ENCODE peak calls at places on chromosomes 4 and X, in four cellular contexts. X, Q, Z and F are unnamed samples.

GRCh38 chrX:18032486-18033221 is 171.6 kb upstream of the RAI2 start:
- DNase-seq in X (no peak), Q (no peak), Z (no peak), F (no peak)

GRCh38 chrX:16665089-16665488 is 15.1 kb downstream of the S100G start:
- DNase-seq in X (no peak), Q (no peak), Z (no peak), F (peak)

GRCh38 chr4:8276358-8277240 is 7.0 kb downstream of the HTRA3 start:
- DNase-seq in X (peak), Q (peak), Z (peak), F (peak)

GRCh38 chr4:40530961-40531635 is 98.6 kb downstream of the RBM47 start:
- DNase-seq in X (no peak), Q (no peak), Z (no peak), F (no peak)

GRCh38 chr4:155566241-155566823 is 100.3 kb upstream of the GUCY1A1 start:
- DNase-seq in X (no peak), Q (no peak), Z (no peak), F (peak)

GRCh38 chr4:128358231-128358902 is 70.8 kb upstream of the PGRMC2 start:
- DNase-seq in X (peak), Q (no peak), Z (no peak), F (peak)

GRCh38 chrX:43961699-43962098 is 11.5 kb downstream of the NDP start:
- DNase-seq in X (no peak), Q (no peak), Z (no peak), F (no peak)

GRCh38 chr4:71520850-71521249 is 182.0 kb downstream of the SLC4A4 start:
- DNase-seq in X (no peak), Q (no peak), Z (no peak), F (no peak)

GRCh38 chr4:75639124-75639695 is 8.9 kb upstream of the CDKL2 start:
- DNase-seq in X (no peak), Q (no peak), Z (no peak), F (peak)

GRCh38 chrX:132618810-132619209 is 130.0 kb upstream of the MBNL3 start:
- DNase-seq in X (no peak), Q (no peak), Z (no peak), F (no peak)

GRCh38 chr4:92791876-92792490 is 488.2 kb downstream of the GRID2 start:
- DNase-seq in X (no peak), Q (no peak), Z (no peak), F (no peak)

GRCh38 chr4:3196670-3197359 is 52.1 kb upstream of the MSANTD1 start:
- DNase-seq in X (no peak), Q (no peak), Z (no peak), F (no peak)

GRCh38 chr4:3192827-3193226 is 56.1 kb upstream of the MSANTD1 start:
- DNase-seq in X (no peak), Q (no peak), Z (no peak), F (no peak)

GRCh38 chr4:3192188-3192587 is 56.8 kb upstream of the MSANTD1 start:
- DNase-seq in X (no peak), Q (no peak), Z (no peak), F (no peak)

GRCh38 chr4:3190549-3190948 is 58.4 kb upstream of the MSANTD1 start:
- DNase-seq in X (no peak), Q (no peak), Z (no peak), F (no peak)

DNA sequence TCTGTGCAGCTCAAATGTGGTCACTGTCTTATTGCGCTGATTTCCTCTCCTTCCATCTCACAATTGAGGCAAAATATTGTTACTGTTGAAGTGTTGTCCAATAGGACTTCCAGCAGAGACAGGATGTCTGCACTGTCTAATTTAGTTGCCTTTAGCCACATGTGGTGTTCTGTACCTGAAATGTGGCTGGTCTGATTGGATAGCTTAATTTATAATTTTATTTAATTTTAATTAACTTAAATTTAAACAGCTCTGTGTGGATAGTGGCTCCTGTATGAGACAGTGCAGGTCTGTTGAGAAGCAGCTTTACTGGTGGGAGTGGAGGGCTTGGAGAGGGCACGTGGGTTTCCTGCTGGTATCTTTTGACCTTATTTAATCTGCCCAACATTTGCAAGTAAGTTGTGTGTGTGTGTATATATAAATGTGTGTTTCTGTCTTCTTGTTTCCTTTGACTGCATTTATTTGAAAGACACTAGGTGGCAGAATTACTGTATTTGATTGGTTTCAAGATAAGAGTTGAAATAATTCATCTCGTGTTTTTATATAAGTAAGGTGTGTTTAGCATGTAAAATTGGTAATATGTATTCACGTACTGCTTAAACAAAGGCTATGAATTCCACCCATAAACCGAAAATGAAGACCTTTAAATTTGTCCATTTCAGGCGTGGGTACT is 55.3 kb upstream of the MSANTD1 start:
- DNase-seq in X (no peak), Q (no peak), Z (no peak), F (peak)
- TF ChIP-seq CTCF in X (peak), Q (peak), Z (no peak), F (peak)

GRCh38 chr4:41539711-41540110 is 1.8 kb downstream of the LIMCH1 start:
- DNase-seq in X (no peak), Q (no peak), Z (no peak), F (no peak)
- H3K4me3 ChIP-seq in X (peak), Q (peak), Z (no peak), F (no peak)

GRCh38 chr4:77306496-77306895 is 149.5 kb downstream of the CCNG2 start:
- DNase-seq in X (no peak), Q (no peak), Z (no peak), F (no peak)

GRCh38 chr4:77308843-77309242 is 151.8 kb downstream of the CCNG2 start:
- DNase-seq in X (no peak), Q (no peak), Z (no peak), F (peak)

GRCh38 chr4:77310931-77311330 is 153.9 kb downstream of the CCNG2 start:
- DNase-seq in X (no peak), Q (no peak), Z (no peak), F (no peak)

GRCh38 chr4:77309496-77309895 is 152.5 kb downstream of the CCNG2 start:
- DNase-seq in X (no peak), Q (no peak), Z (no peak), F (no peak)

DNA sequence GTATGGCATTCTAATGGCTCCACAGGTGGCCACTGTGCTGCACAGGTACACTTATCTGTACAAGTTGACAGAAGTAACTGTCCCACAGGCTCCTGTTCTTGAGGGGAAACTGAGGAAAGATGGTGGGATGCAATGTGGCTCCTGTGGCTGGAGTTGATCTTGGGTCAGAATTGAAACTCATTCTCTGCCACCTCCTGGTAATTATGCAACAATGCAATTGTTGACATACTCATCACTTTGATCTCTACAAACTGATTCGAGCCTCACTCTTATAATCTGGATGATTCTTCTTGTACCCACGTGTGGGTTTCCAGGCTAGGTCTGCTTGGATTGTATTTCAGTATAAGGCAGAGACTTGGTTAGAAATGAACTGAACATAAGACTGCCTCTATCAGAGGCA is 148.8 kb downstream of the CCNG2 start:
- DNase-seq in X (no peak), Q (no peak), Z (no peak), F (no peak)
- TF ChIP-seq CTCF in X (no peak), Q (no peak), Z (no peak), F (no peak)

GRCh38 chrX:53716328-53717088 is 30.0 kb upstream of the HUWE1 start:
- DNase-seq in X (no peak), Q (no peak), Z (no peak), F (peak)
- H3K4me3 ChIP-seq in X (no peak), Q (no peak), Z (no peak), F (no peak)

GRCh38 chrX:146906166-146906565 is 91.6 kb upstream of the CXorf51A start:
- DNase-seq in X (no peak), Q (no peak), Z (no peak), F (no peak)
- TF ChIP-seq CTCF in X (no peak), Q (no peak), Z (no peak), F (no peak)

DNA sequence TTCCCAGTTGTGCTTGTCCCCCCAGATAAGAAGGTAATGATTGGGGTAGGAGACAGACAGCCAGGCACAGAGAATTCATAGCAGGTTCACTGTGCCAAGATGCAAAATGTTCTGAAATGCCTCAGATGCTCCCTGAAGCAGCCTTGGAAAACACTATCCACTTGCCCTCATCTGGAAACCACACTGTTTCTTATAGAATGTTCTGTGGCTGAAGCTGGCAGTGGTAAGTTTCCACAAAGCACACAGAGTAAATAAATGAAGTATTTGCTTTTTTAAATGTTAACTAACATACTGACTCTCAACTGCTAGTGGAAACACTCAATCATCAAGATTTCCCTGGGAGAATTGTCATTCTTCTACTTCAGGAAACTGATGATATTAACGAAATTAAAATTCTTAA is 311.4 kb downstream of the PRDM5 start:
- DNase-seq in X (no peak), Q (no peak), Z (no peak), F (no peak)
- H3K4me3 ChIP-seq in X (no peak), Q (no peak), Z (no peak), F (no peak)

GRCh38 chr4:159258889-159259560 is 156.1 kb downstream of the RAPGEF2 start:
- DNase-seq in X (no peak), Q (no peak), Z (no peak), F (no peak)

GRCh38 chr4:159252491-159252890 is 149.6 kb downstream of the RAPGEF2 start:
- DNase-seq in X (no peak), Q (no peak), Z (no peak), F (no peak)

GRCh38 chr4:159250751-159251325 is 148.0 kb downstream of the RAPGEF2 start:
- DNase-seq in X (no peak), Q (no peak), Z (peak), F (no peak)

DNA sequence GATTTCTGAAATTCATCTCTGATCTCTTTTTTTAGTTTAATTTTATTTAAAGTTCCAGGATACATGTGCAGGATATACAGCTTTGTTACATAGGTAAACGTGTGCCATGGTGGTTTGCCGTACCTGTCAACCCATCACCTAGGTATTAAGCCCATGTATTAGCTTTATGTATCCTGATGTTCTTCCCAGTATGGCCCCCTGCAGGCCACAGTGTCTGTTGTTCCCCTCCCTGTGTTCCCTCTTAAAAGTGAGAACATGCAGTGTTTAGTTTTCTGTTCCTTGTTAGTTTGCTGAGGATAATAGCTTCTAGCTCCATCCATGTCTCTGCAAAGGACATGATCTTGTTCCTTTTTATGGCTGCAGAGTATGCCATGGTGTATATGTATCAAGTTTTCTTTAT is 153.2 kb downstream of the RAPGEF2 start:
- DNase-seq in X (no peak), Q (no peak), Z (no peak), F (no peak)
- TF ChIP-seq CTCF in X (no peak), Q (no peak), Z (no peak), F (peak)

GRCh38 chr4:153270361-153270760 is 66.1 kb downstream of the TRIM2 start:
- DNase-seq in X (no peak), Q (no peak), Z (no peak), F (no peak)

GRCh38 chr4:153267013-153267412 is 62.8 kb downstream of the TRIM2 start:
- DNase-seq in X (no peak), Q (no peak), Z (no peak), F (peak)

GRCh38 chr4:153269223-153269990 is 65.2 kb downstream of the TRIM2 start:
- DNase-seq in X (no peak), Q (no peak), Z (no peak), F (no peak)

GRCh38 chr4:153265311-153266047 is 61.2 kb downstream of the TRIM2 start:
- DNase-seq in X (no peak), Q (no peak), Z (no peak), F (no peak)

GRCh38 chr4:153267915-153268694 is 63.9 kb downstream of the TRIM2 start:
- DNase-seq in X (no peak), Q (no peak), Z (no peak), F (no peak)
- H3K4me3 ChIP-seq in X (no peak), Q (no peak), Z (no peak), F (no peak)

GRCh38 chr4:98630804-98631454 is 27.5 kb downstream of the TSPAN5 start:
- DNase-seq in X (no peak), Q (no peak), Z (no peak), F (peak)
- TF ChIP-seq CTCF in X (no peak), Q (no peak), Z (no peak), F (peak)